ENCODE peak calls at places on chromosomes 11 and 22, in six cellular contexts. T is cardiac fibroblast, M is ACHN, P is EL, O is NCI-H460, E is iris pigment epithelial cell. I is an unnamed sample.

GRCh38 chr11:3958301-3958700 is 102.8 kb downstream of the STIM1 start:
- DNase-seq in T (no peak), M (peak), E (no peak), O (no peak), P (peak), I (no peak)

GRCh38 chr11:102497061-102497460 is 33.5 kb downstream of the MMP7 start:
- DNase-seq in T (peak), M (no peak), E (peak), P (peak), O (no peak), I (peak)

GRCh38 chr22:26321469-26321913 is 107.6 kb upstream of the ASPHD2 start:
- DNase-seq in E (peak), O (no peak), P (peak), M (peak), T (peak), I (peak)

GRCh38 chr11:65422104-65422632 is 430 bp upstream of the NEAT1 start:
- DNase-seq in M (peak), T (peak), O (peak), E (peak), P (peak), I (peak)

GRCh38 chr11:35272391-35272821 is 133.4 kb downstream of the CD44 start:
- DNase-seq in T (no peak), P (no peak), O (no peak), E (no peak), M (no peak), I (no peak)

GRCh38 chr22:39463931-39464390 is 7.1 kb downstream of the MGAT3 start:
- DNase-seq in O (no peak), M (no peak), P (peak), E (no peak), T (peak), I (no peak)

GRCh38 chr11:62324738-62325556 is 12.3 kb upstream of the ASRGL1 start:
- DNase-seq in T (peak), M (peak), E (peak), O (peak), P (peak), I (peak)

GRCh38 chr22:43706558-43707328 is 105.4 kb downstream of the EFCAB6 start:
- DNase-seq in O (no peak), M (no peak), E (no peak), P (no peak), T (no peak), I (no peak)

GRCh38 chr11:6377902-6378694 is 12.2 kb upstream of the SMPD1 start:
- DNase-seq in M (no peak), T (peak), P (no peak), E (no peak), O (no peak), I (no peak)

GRCh38 chr11:73350908-73351636 is 25.1 kb upstream of the RELT start:
- DNase-seq in E (peak), T (peak), P (peak), O (peak), M (peak), I (peak)

GRCh38 chr22:24310969-24311368 is 40.3 kb downstream of the SPECC1L start:
- DNase-seq in P (no peak), O (no peak), E (no peak), T (no peak), M (no peak), I (no peak)

GRCh38 chr11:78800089-78800690 is 225.5 kb upstream of the NARS2 start:
- DNase-seq in O (no peak), T (no peak), P (no peak), E (no peak), M (no peak), I (no peak)

GRCh38 chr22:46581580-46582244 is 38.5 kb upstream of the GRAMD4 start:
- DNase-seq in O (no peak), T (no peak), P (no peak), M (no peak), E (no peak), I (no peak)

GRCh38 chr11:100816823-100817222 is 129.7 kb downstream of the ARHGAP42 start:
- DNase-seq in O (no peak), M (no peak), E (peak), P (no peak), T (no peak), I (no peak)

GRCh38 chr22:39519681-39520053 is 695 bp upstream of the ATF4 start:
- DNase-seq in O (no peak), M (no peak), P (no peak), E (no peak), T (peak), I (no peak)

GRCh38 chr11:109547356-109548027 is 125.5 kb downstream of the C11orf87 start:
- DNase-seq in P (peak), M (peak), E (peak), O (peak), T (peak), I (peak)

GRCh38 chr22:36086629-36087254 is 58.1 kb upstream of the RBFOX2 start:
- DNase-seq in M (no peak), O (no peak), P (no peak), E (no peak), T (no peak), I (no peak)

GRCh38 chr11:32213223-32213622 is 122.3 kb downstream of the RCN1 start:
- DNase-seq in M (peak), P (peak), O (no peak), E (peak), T (peak), I (peak)

GRCh38 chr22:36232715-36233401 is 6.5 kb downstream of the APOL2 start:
- DNase-seq in P (no peak), O (no peak), E (no peak), T (no peak), M (no peak), I (no peak)

GRCh38 chr11:9533053-9533452 is 40.4 kb upstream of the WEE1 start:
- DNase-seq in P (no peak), M (no peak), T (no peak), E (no peak), O (no peak), I (no peak)

GRCh38 chr11:42473116-42473515 is 838.7 kb upstream of the API5 start:
- DNase-seq in M (no peak), O (no peak), T (no peak), P (no peak), E (no peak), I (no peak)

GRCh38 chr11:35367491-35367890 is 51.9 kb downstream of the SLC1A2 start:
- DNase-seq in M (no peak), T (peak), O (no peak), E (peak), P (peak), I (peak)

GRCh38 chr11:126114486-126115252 is 52.0 kb upstream of the CDON start:
- DNase-seq in P (no peak), E (no peak), T (peak), O (no peak), M (no peak), I (no peak)

GRCh38 chr22:46066691-46067090 is 83.6 kb upstream of the PPARA start:
- DNase-seq in O (no peak), M (no peak), E (no peak), T (no peak), P (no peak), I (no peak)

GRCh38 chr22:39472570-39473556 is 16.1 kb downstream of the MGAT3 start:
- DNase-seq in O (no peak), T (peak), E (peak), P (no peak), M (no peak), I (no peak)

GRCh38 chr11:73210916-73211667 is 7.0 kb upstream of the P2RY2 start:
- DNase-seq in O (no peak), P (peak), E (peak), T (no peak), M (no peak), I (no peak)

GRCh38 chr22:35506259-35506570 is 34.4 kb upstream of the RASD2 start:
- DNase-seq in T (no peak), P (no peak), M (no peak), E (peak), O (no peak), I (no peak)

GRCh38 chr22:40966683-40967082 is 15.5 kb downstream of the RBX1 start:
- DNase-seq in E (no peak), P (no peak), O (no peak), T (no peak), M (no peak), I (no peak)

GRCh38 chr11:128451651-128452470 is 135.5 kb downstream of the ETS1 start:
- DNase-seq in O (no peak), P (no peak), T (peak), E (peak), M (no peak), I (no peak)

GRCh38 chr11:4203603-4204360 is 109.2 kb downstream of the RRM1 start:
- DNase-seq in O (no peak), T (no peak), E (no peak), M (no peak), P (no peak), I (no peak)

GRCh38 chr22:36755316-36755715 is 20.6 kb downstream of the IFT27 start:
- DNase-seq in M (no peak), O (no peak), T (no peak), P (no peak), E (no peak), I (no peak)

GRCh38 chr22:34966980-34967379 is 99.0 kb upstream of the ISX start:
- DNase-seq in P (peak), E (peak), O (no peak), M (peak), T (no peak), I (no peak)